ENCODE peak calls at places on chromosomes 11 and 22, in five cellular contexts. G is upper lobe of right lung, P is PC-9, Y is tibial nerve, B is GM12864. N is an unnamed sample.

GRCh38 chr22:49324527-49325491 is 502.9 kb downstream of the BRD1 start:
- DNase-seq in B (no peak), G (peak; percentile 51), Y (no peak), P (no peak), N (no peak)

GRCh38 chr11:6894097-6894496 is 1.8 kb upstream of the OR2D2 start:
- DNase-seq in B (no peak), G (no peak), P (no peak), Y (no peak), N (no peak)

GRCh38 chr22:49320714-49321476 is 506.8 kb downstream of the BRD1 start:
- DNase-seq in P (no peak), G (peak; percentile 48), Y (no peak), B (no peak), N (no peak)

GRCh38 chr11:27934830-27935145 is 173.2 kb downstream of the KIF18A start:
- DNase-seq in B (no peak), P (peak; percentile 45), G (no peak), Y (no peak), N (no peak)

GRCh38 chr11:67996622-67997459 is 7.1 kb downstream of the UNC93B1 start:
- DNase-seq in Y (peak; percentile 62), G (peak; percentile 91), P (no peak), B (no peak), N (no peak)

GRCh38 chr22:18033204-18033998 is 9.0 kb upstream of the MICAL3 start:
- DNase-seq in G (no peak), P (no peak), Y (no peak), B (no peak), N (no peak)

GRCh38 chr22:49331223-49331815 is 496.4 kb downstream of the BRD1 start:
- DNase-seq in B (no peak), G (peak; percentile 44), Y (no peak), P (no peak), N (no peak)

GRCh38 chr11:85748455-85748891 is 62.5 kb downstream of the SYTL2 start:
- DNase-seq in G (no peak), Y (no peak), B (no peak), P (no peak), N (no peak)

GRCh38 chr11:110679323-110679980 is 32.8 kb downstream of the ARHGAP20 start:
- DNase-seq in Y (no peak), B (no peak), G (no peak), P (no peak), N (no peak)

GRCh38 chr11:34075178-34075820 is 23.8 kb downstream of the CAPRIN1 start:
- DNase-seq in P (peak; percentile 21), Y (no peak), B (no peak), G (no peak), N (no peak)

GRCh38 chr11:66868726-66869291 is 11.9 kb downstream of the LRFN4 start:
- DNase-seq in P (no peak), G (peak; percentile 85), B (peak; percentile 60), Y (no peak), N (peak; percentile 27)

GRCh38 chr11:112928136-112928535 is 33.1 kb upstream of the NCAM1 start:
- DNase-seq in B (no peak), Y (no peak), G (no peak), P (no peak), N (no peak)

DNA sequence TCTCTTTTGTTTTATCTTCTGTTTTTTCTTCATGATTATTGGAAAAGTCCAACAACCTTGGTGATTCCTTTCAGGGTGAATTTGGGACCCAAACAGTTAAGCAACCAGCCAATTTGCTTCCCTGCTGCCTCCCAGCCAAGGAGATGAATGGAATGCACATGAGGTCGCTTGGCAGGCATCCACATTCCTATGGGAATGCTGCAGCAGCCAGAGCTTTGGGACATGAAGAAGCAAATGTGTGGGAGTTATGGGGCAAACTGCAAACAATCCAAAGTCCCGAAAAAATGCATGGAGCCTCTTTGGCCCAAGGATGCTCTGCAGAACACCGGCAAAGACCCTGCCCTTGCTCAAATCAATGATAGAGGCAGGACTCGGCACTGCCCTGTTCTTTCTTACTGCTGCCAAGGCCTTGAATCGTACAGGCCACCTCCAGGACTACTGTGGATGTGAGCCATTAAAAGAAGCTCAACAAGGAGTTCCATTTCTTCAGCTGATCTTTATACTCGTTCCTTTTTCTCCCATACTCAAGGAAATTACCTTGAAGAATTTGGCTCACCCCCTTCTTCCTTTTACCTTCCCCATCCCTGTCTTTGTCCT is 117.3 kb upstream of the TEAD1 start:
- DNase-seq in G (no peak), Y (peak; percentile 59), P (peak; percentile 26), B (no peak), N (no peak)
- H3K4me3 ChIP-seq in G (no peak overlapping the region), Y (no peak overlapping the region), P (no peak overlapping the region), B (no peak overlapping the region), N (no peak overlapping the region)

DNA sequence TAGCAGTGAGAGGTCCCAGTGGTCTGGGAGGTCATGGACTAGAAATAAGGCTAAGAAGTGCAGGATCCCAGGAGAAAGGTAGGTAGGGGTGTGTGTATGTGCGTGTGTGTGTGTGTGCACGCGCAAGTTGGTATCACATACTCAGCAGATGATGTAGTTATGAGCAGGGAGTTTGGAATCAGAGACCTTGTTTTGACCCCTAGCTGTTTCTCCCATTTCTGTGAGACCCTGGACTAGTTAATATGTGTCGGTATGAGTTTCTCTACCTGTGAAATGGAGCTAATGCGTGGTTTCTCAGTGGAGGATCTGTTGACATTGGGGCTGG is 1.3 kb downstream of the SERPING1 start:
- DNase-seq in B (no peak), Y (no peak), P (no peak), G (no peak), N (no peak)
- H3K4me3 ChIP-seq in B (no peak overlapping the region), Y (peak overlapping the region; percentile 79), P (no peak overlapping the region), G (peak overlapping the region; percentile 60), N (peak overlapping the region; percentile 56)

GRCh38 chr11:57483570-57483934 is 23.2 kb downstream of the RTN4RL2 start:
- DNase-seq in P (no peak), B (no peak), Y (no peak), G (no peak), N (no peak)
- H3K4me3 ChIP-seq in P (no peak overlapping the region), B (no peak overlapping the region), Y (no peak overlapping the region), G (no peak overlapping the region), N (no peak overlapping the region)

GRCh38 chr22:24059793-24060192 is 48.7 kb downstream of the CABIN1 start:
- DNase-seq in G (no peak), Y (no peak), P (no peak), B (no peak), N (no peak)
- H3K4me3 ChIP-seq in G (no peak overlapping the region), Y (no peak overlapping the region), P (no peak overlapping the region), B (no peak overlapping the region), N (no peak overlapping the region)

GRCh38 chr11:134539285-134539684 is 127.2 kb upstream of the B3GAT1 start:
- DNase-seq in B (no peak), G (peak; percentile 46), P (no peak), Y (no peak), N (no peak)
- H3K4me3 ChIP-seq in B (no peak overlapping the region), G (no peak overlapping the region), P (no peak overlapping the region), Y (no peak overlapping the region), N (no peak overlapping the region)

GRCh38 chr11:65778431-65778900 is 2.3 kb downstream of the AP5B1 start:
- DNase-seq in P (no peak), G (peak; percentile 63), Y (no peak), B (no peak), N (no peak)
- H3K4me3 ChIP-seq in P (no peak overlapping the region), G (peak overlapping the region; percentile 74), Y (no peak overlapping the region), B (no peak overlapping the region), N (no peak overlapping the region)

DNA sequence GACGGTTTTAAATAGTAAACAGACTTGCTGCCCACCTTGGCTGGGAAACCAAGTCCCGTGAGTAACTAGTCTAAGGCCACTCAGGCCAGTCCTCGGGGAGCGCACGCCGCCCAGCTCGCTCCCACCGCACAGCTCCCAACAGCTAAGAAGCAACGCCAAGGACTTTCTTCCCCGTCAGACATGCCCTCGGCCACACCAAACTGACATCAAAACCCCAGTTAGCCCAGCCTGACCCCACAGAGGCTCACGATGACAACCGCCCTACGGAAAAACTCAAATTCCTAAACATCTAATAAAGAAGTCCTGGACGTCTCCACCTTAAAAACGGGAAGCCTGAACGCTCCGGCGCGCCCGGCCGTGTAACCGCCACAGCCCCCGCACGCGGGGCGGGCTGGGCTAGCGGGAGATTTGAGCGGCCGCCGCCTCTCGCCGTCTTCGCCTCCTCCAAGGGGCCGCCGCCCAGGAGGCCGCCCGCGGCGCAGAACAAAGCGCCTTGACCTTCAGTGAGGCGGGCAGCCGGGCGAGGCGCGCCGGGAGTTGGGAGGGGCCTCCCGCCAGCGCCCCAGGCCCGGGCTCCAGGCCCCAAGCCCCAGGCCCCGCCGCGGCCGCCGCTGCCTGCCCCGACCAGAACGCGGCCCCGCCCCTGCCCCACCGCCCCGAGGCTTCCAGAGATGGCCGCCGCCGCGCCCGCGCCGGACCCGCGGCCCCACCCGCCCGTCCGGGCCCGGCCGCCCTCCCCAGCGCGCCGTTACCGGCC is 474 bp downstream of the NAP1L4 start:
- DNase-seq in P (peak; percentile 62), G (peak; percentile 89), Y (no peak), B (no peak), N (no peak)
- H3K4me3 ChIP-seq in P (peak overlapping the region; percentile 85), G (peak overlapping the region; percentile 90), Y (peak overlapping the region; percentile 77), B (peak overlapping the region; percentile 86), N (peak overlapping the region; percentile 83)

DNA sequence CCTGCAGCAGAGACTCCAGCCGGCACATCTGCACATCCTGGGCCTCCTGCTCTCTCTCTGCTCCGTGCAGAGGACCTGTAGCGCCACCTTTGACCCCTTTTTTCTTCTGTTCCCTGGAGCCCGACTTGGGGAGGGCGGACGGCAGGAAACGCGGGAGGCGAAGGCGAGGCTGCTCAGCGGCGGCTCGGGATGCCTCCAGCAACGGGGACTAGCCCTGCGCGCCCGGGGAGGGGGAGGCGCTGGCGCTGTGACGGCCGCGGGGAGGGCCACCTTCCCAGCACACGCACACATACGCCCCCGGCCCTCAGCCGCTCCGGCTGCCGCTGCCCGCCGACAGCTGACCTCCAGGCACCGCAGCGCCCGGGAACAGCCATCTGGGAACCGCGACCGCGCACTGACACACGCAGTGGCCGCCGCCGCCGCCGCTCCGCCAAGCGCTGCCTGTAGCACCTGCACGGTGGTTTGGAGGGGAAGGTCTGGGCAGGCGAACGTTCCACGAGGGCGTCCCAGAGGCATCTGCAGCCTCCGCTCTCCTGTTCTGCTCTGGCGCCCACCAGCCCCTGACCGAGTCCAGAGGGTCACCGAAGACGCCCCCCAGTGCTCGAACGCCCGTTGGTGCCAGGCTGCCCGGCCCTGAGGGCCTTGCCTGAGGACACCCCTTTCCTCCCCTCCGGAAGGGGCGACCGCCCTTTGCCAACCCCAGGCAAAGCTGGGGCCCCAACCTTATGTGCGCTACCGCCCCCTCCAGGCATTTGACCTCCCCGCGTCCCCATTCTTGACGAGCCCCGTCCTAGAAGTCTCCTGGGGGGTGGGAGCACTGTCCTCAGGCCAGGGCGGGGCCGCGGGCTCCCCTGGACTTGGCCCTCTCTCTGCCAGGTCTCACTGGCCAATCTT is 16.9 kb upstream of the C22orf42 start:
- DNase-seq in P (no peak), Y (no peak), B (no peak), G (no peak), N (no peak)
- H3K4me3 ChIP-seq in P (no peak overlapping the region), Y (no peak overlapping the region), B (no peak overlapping the region), G (no peak overlapping the region), N (no peak overlapping the region)

N was measured in esophagus squamous epithelium.